ENCODE peak calls at places on chromosomes 3 and 15, in four cellular contexts. L is cardiac fibroblast, U is choroid plexus epithelial cell, M is HFF-Myc. W is an unnamed sample.

GRCh38 chr3:113103588-113103987 is 107.8 kb upstream of the BOC start:
- DNase-seq in L (no peak), U (no peak), M (no peak), W (no peak)

GRCh38 chr3:169165196-169166159 is 498.0 kb downstream of the MECOM start:
- DNase-seq in L (peak), U (no peak), M (no peak), W (no peak)

GRCh38 chr3:167772992-167773391 is 37.5 kb downstream of the SERPINI1 start:
- DNase-seq in L (no peak), U (no peak), M (no peak), W (no peak)

GRCh38 chr15:35305031-35305555 is 220.0 kb upstream of the NANOGP8 start:
- DNase-seq in L (no peak), U (no peak), M (no peak), W (no peak)

GRCh38 chr15:64209680-64210334 is 47.0 kb upstream of the PPIB start:
- DNase-seq in L (peak), U (peak), M (peak), W (no peak)

GRCh38 chr15:90286678-90287077 is 21.2 kb downstream of the NGRN start:
- DNase-seq in L (peak), U (peak), M (no peak), W (peak)

GRCh38 chr3:113695426-113695817 is 1.0 kb downstream of the USF3 start:
- DNase-seq in L (peak), U (peak), M (no peak), W (peak)

GRCh38 chr3:43369404-43370345 is 83.3 kb downstream of the SNRK start:
- DNase-seq in L (no peak), U (no peak), M (no peak), W (no peak)

GRCh38 chr15:54273928-54274327 is 295.7 kb downstream of the UNC13C start:
- DNase-seq in L (no peak), U (no peak), M (no peak), W (no peak)
- TF ChIP-seq CTCF in L (no peak), U (no peak), M (no peak), W (no peak)

DNA sequence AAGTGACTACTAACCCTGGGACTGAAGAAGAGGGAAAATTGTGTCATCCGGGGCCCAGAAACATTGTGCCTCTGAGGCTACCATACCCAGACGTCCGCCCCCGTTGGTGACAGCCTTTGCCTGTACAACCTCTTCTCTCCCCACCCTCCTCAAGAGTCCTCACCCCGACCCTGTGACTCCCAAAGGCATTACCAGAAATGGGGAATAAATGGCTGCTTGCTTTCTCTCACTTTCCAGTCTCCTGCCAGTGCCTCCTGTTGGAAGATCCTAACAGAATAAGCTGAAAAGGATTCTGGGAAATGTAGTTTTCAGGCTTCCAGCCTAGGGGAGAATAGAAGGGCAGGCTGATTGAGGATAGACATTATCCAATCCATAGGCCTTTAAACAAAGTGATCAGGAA is 30.8 kb upstream of the SLC25A36 start:
- DNase-seq in L (peak), U (peak), M (no peak), W (peak)
- H3K4me3 ChIP-seq in L (peak), U (peak), M (no peak), W (no peak)

GRCh38 chr3:11651900-11652299 is 8.2 kb upstream of the VGLL4 start:
- DNase-seq in L (peak), U (peak), M (no peak), W (no peak)
- TF ChIP-seq CTCF in L (peak), U (peak), M (no peak), W (peak)

GRCh38 chr15:25060996-25061620 is 106.3 kb downstream of the SNRPN start:
- DNase-seq in L (no peak), U (no peak), M (no peak), W (no peak)
- H3K4me3 ChIP-seq in L (no peak), U (no peak), M (no peak), W (no peak)

GRCh38 chr3:171183042-171183441 is 156.5 kb upstream of the SLC2A2 start:
- DNase-seq in L (peak), U (peak), M (no peak), W (peak)
- TF ChIP-seq CTCF in L (no peak), U (peak), M (peak), W (no peak)

GRCh38 chr3:157089455-157090221 is 70.3 kb downstream of the CCNL1 start:
- DNase-seq in L (no peak), U (peak), M (no peak), W (no peak)
- H3K4me3 ChIP-seq in L (peak), U (peak), M (peak), W (peak)

GRCh38 chr3:185316740-185317407 is 46.1 kb upstream of the MAP3K13 start:
- DNase-seq in L (peak), U (peak), M (no peak), W (no peak)
- TF ChIP-seq CTCF in L (no peak), U (no peak), M (no peak), W (no peak)

W was measured in foreskin fibroblast.